ENCODE peak calls at places on chromosome 10, in four cellular contexts. G, H, A and P are unnamed samples.

GRCh38 chr10:49153115-49153514 is 19.3 kb upstream of the FAM170B start:
- DNase-seq in G (no peak), H (no peak), A (no peak), P (no peak)

GRCh38 chr10:18438356-18439126 is 212.8 kb downstream of the NSUN6 start:
- DNase-seq in G (no peak), H (no peak), A (no peak), P (no peak)

GRCh38 chr10:73439605-73440298 is 6.4 kb upstream of the MSS51 start:
- DNase-seq in G (no peak), H (no peak), A (no peak), P (no peak)

GRCh38 chr10:58830748-58831147 is 318.1 kb downstream of the BICC1 start:
- DNase-seq in G (no peak), H (no peak), A (no peak), P (no peak)

GRCh38 chr10:47025253-47025539 is 114.0 kb downstream of the PTPN20 start:
- DNase-seq in G (no peak), H (no peak), A (no peak), P (no peak)

GRCh38 chr10:43380610-43381222 is 9.3 kb downstream of the FXYD4 start:
- DNase-seq in G (no peak), H (no peak), A (no peak), P (no peak)

GRCh38 chr10:57338823-57339558 is 928.7 kb downstream of the IPMK start:
- DNase-seq in G (peak; percentile 7), H (peak; percentile 45), A (peak; percentile 13), P (peak; percentile 44)

GRCh38 chr10:118116555-118117311 is 70.0 kb upstream of the RAB11FIP2 start:
- DNase-seq in G (no peak), H (no peak), A (no peak), P (no peak)

GRCh38 chr10:6567894-6568293 is 12.2 kb downstream of the PRKCQ start:
- DNase-seq in G (no peak), H (no peak), A (no peak), P (no peak)

GRCh38 chr10:127979017-127979416 is 72.1 kb downstream of the PTPRE start:
- DNase-seq in G (no peak), H (no peak), A (no peak), P (no peak)

GRCh38 chr10:103936022-103936421 is 18.0 kb upstream of the STN1 start:
- DNase-seq in G (no peak), H (no peak), A (no peak), P (no peak)

GRCh38 chr10:70779088-70779487 is 6.1 kb downstream of the TBATA start:
- DNase-seq in G (no peak), H (no peak), A (no peak), P (no peak)

GRCh38 chr10:70778267-70778924 is 6.8 kb downstream of the TBATA start:
- DNase-seq in G (no peak), H (no peak), A (no peak), P (no peak)

GRCh38 chr10:70780772-70781171 is 4.4 kb downstream of the TBATA start:
- DNase-seq in G (no peak), H (no peak), A (no peak), P (no peak)

GRCh38 chr10:70780370-70780760 is 4.8 kb downstream of the TBATA start:
- DNase-seq in G (no peak), H (no peak), A (no peak), P (no peak)

GRCh38 chr10:70779685-70780369 is 5.3 kb downstream of the TBATA start:
- DNase-seq in G (no peak), H (no peak), A (peak; percentile 37), P (no peak)
- TF ChIP-seq ATF2 in G (no peak), H (no peak), A (no peak), P (no peak)

GRCh38 chr10:22427890-22428571 is 82.7 kb downstream of the SPAG6 start:
- DNase-seq in G (no peak), H (no peak), A (peak; percentile 17), P (no peak)

GRCh38 chr10:22429981-22430421 is 84.7 kb downstream of the SPAG6 start:
- DNase-seq in G (no peak), H (no peak), A (peak; percentile 56), P (no peak)

GRCh38 chr10:22429146-22429545 is 83.8 kb downstream of the SPAG6 start:
- DNase-seq in G (no peak), H (no peak), A (no peak), P (no peak)

GRCh38 chr10:22427101-22427500 is 81.8 kb downstream of the SPAG6 start:
- DNase-seq in G (no peak), H (no peak), A (peak; percentile 75), P (no peak)

GRCh38 chr10:22426653-22427052 is 81.4 kb downstream of the SPAG6 start:
- DNase-seq in G (no peak), H (no peak), A (no peak), P (no peak)
- H3K4me2 ChIP-seq in G (no peak overlapping the region), H (no peak overlapping the region), A (no peak overlapping the region), P (no peak overlapping the region)

GRCh38 chr10:28879875-28880381 is 202.6 kb downstream of the BAMBI start:
- DNase-seq in G (no peak), H (no peak), A (no peak), P (no peak)
- TF ChIP-seq ATF2 in G (no peak), H (no peak), A (no peak), P (no peak)

GRCh38 chr10:26227786-26228185 is 11.2 kb downstream of the GAD2 start:
- DNase-seq in G (no peak), H (no peak), A (no peak), P (no peak)
- H3K4me2 ChIP-seq in G (no peak overlapping the region), H (no peak overlapping the region), A (no peak overlapping the region), P (no peak overlapping the region)

GRCh38 chr10:70722820-70723424 is 50.6 kb downstream of the ADAMTS14 start:
- DNase-seq in G (no peak), H (no peak), A (no peak), P (no peak)
- TF ChIP-seq ATF2 in G (no peak), H (no peak), A (no peak), P (no peak)

GRCh38 chr10:613217-613616 is 76.3 kb downstream of the DIP2C start:
- DNase-seq in G (no peak), H (no peak), A (no peak), P (no peak)
- H3K4me2 ChIP-seq in G (no peak overlapping the region), H (no peak overlapping the region), A (no peak overlapping the region), P (no peak overlapping the region)